ENCODE peak calls at places on chromosomes 7 and 10, in six cellular contexts. One of them, this sample, is unnamed.

GRCh38 chr10:33460461-33461294 is 126.2 kb upstream of the NRP1 start:
- DNase-seq in AG04450: no peak
- DNase-seq in colonic mucosa: peak
- DNase-seq in epithelial cell of esophagus: no peak
- DNase-seq in endothelial cell of umbilical vein: no peak
- DNase-seq in NB4: no peak
- DNase-seq in this sample: no peak

GRCh38 chr7:35250941-35251340 is 3.0 kb downstream of the TBX20 start:
- DNase-seq in AG04450: no peak
- DNase-seq in colonic mucosa: no peak
- DNase-seq in epithelial cell of esophagus: no peak
- DNase-seq in endothelial cell of umbilical vein: no peak
- DNase-seq in NB4: no peak
- DNase-seq in this sample: no peak

GRCh38 chr10:130136214-130137076 is at the start of gene GLRX3:
- DNase-seq in AG04450: no peak
- DNase-seq in colonic mucosa: peak
- DNase-seq in epithelial cell of esophagus: peak
- DNase-seq in endothelial cell of umbilical vein: peak
- DNase-seq in NB4: peak
- DNase-seq in this sample: peak

GRCh38 chr7:36297364-36298009 is 92.2 kb upstream of the ANLN start:
- DNase-seq in AG04450: no peak
- DNase-seq in colonic mucosa: no peak
- DNase-seq in epithelial cell of esophagus: no peak
- DNase-seq in endothelial cell of umbilical vein: no peak
- DNase-seq in NB4: no peak
- DNase-seq in this sample: no peak

GRCh38 chr7:150314639-150315239 is 8.4 kb upstream of the LRRC61 start:
- DNase-seq in AG04450: no peak
- DNase-seq in colonic mucosa: no peak
- DNase-seq in epithelial cell of esophagus: no peak
- DNase-seq in endothelial cell of umbilical vein: no peak
- DNase-seq in NB4: no peak
- DNase-seq in this sample: no peak

GRCh38 chr7:47370461-47371042 is 211.4 kb downstream of the TNS3 start:
- DNase-seq in AG04450: no peak
- DNase-seq in colonic mucosa: no peak
- DNase-seq in epithelial cell of esophagus: peak
- DNase-seq in endothelial cell of umbilical vein: no peak
- DNase-seq in NB4: no peak
- DNase-seq in this sample: no peak

GRCh38 chr10:102718220-102718619 is 3.8 kb downstream of the SFXN2 start:
- DNase-seq in AG04450: no peak
- DNase-seq in colonic mucosa: no peak
- DNase-seq in epithelial cell of esophagus: peak
- DNase-seq in endothelial cell of umbilical vein: peak
- DNase-seq in NB4: peak
- DNase-seq in this sample: no peak

GRCh38 chr7:130152270-130153141 is 52.7 kb downstream of the TMEM209 start:
- DNase-seq in AG04450: no peak
- DNase-seq in colonic mucosa: no peak
- DNase-seq in epithelial cell of esophagus: no peak
- DNase-seq in endothelial cell of umbilical vein: no peak
- DNase-seq in NB4: peak
- DNase-seq in this sample: no peak

GRCh38 chr7:10908600-10908999 is 65.1 kb upstream of the PHF14 start:
- DNase-seq in AG04450: no peak
- DNase-seq in colonic mucosa: no peak
- DNase-seq in epithelial cell of esophagus: no peak
- DNase-seq in endothelial cell of umbilical vein: no peak
- DNase-seq in NB4: no peak
- DNase-seq in this sample: no peak

GRCh38 chr7:18241543-18242231 is 214.0 kb upstream of the PRPS1L1 start:
- DNase-seq in AG04450: no peak
- DNase-seq in colonic mucosa: no peak
- DNase-seq in epithelial cell of esophagus: peak
- DNase-seq in endothelial cell of umbilical vein: no peak
- DNase-seq in NB4: no peak
- DNase-seq in this sample: no peak

GRCh38 chr7:657565-658119 is 68.9 kb upstream of the DNAAF5 start:
- DNase-seq in AG04450: no peak
- DNase-seq in colonic mucosa: no peak
- DNase-seq in epithelial cell of esophagus: no peak
- DNase-seq in endothelial cell of umbilical vein: no peak
- DNase-seq in NB4: peak
- DNase-seq in this sample: no peak

GRCh38 chr10:102335184-102335583 is 60.3 kb upstream of the NFKB2 start:
- DNase-seq in AG04450: no peak
- DNase-seq in colonic mucosa: no peak
- DNase-seq in epithelial cell of esophagus: no peak
- DNase-seq in endothelial cell of umbilical vein: no peak
- DNase-seq in NB4: no peak
- DNase-seq in this sample: peak

GRCh38 chr10:7763929-7764328 is 23.9 kb downstream of the KIN start:
- DNase-seq in AG04450: no peak
- DNase-seq in colonic mucosa: no peak
- DNase-seq in epithelial cell of esophagus: no peak
- DNase-seq in endothelial cell of umbilical vein: peak
- DNase-seq in NB4: no peak
- DNase-seq in this sample: no peak

GRCh38 chr7:12436896-12437535 is 33.4 kb upstream of the VWDE start:
- DNase-seq in AG04450: no peak
- DNase-seq in colonic mucosa: no peak
- DNase-seq in epithelial cell of esophagus: peak
- DNase-seq in endothelial cell of umbilical vein: no peak
- DNase-seq in NB4: peak
- DNase-seq in this sample: no peak

GRCh38 chr10:126504051-126504760 is 115.9 kb upstream of the ADAM12 start:
- DNase-seq in AG04450: peak
- DNase-seq in colonic mucosa: peak
- DNase-seq in epithelial cell of esophagus: peak
- DNase-seq in endothelial cell of umbilical vein: peak
- DNase-seq in NB4: peak
- DNase-seq in this sample: peak

GRCh38 chr7:143934526-143935340 is at the start of gene OR2F2:
- DNase-seq in AG04450: peak
- DNase-seq in colonic mucosa: no peak
- DNase-seq in epithelial cell of esophagus: no peak
- DNase-seq in endothelial cell of umbilical vein: no peak
- DNase-seq in NB4: no peak
- DNase-seq in this sample: no peak

GRCh38 chr10:52410916-52411315 is 96.8 kb downstream of the DKK1 start:
- DNase-seq in AG04450: no peak
- DNase-seq in colonic mucosa: no peak
- DNase-seq in epithelial cell of esophagus: no peak
- DNase-seq in endothelial cell of umbilical vein: no peak
- DNase-seq in NB4: no peak
- DNase-seq in this sample: no peak

GRCh38 chr7:127997226-127997922 is 33.9 kb downstream of the LRRC4 start:
- DNase-seq in AG04450: peak
- DNase-seq in colonic mucosa: no peak
- DNase-seq in epithelial cell of esophagus: no peak
- DNase-seq in endothelial cell of umbilical vein: no peak
- DNase-seq in NB4: no peak
- DNase-seq in this sample: no peak

GRCh38 chr7:20574784-20575757 is 40.4 kb upstream of the ABCB5 start:
- DNase-seq in AG04450: no peak
- DNase-seq in colonic mucosa: no peak
- DNase-seq in epithelial cell of esophagus: no peak
- DNase-seq in endothelial cell of umbilical vein: no peak
- DNase-seq in NB4: no peak
- DNase-seq in this sample: no peak

GRCh38 chr10:24622781-24623301 is 100.8 kb downstream of the ARHGAP21 start:
- DNase-seq in AG04450: no peak
- DNase-seq in colonic mucosa: no peak
- DNase-seq in epithelial cell of esophagus: no peak
- DNase-seq in endothelial cell of umbilical vein: no peak
- DNase-seq in NB4: no peak
- DNase-seq in this sample: no peak

GRCh38 chr7:27723086-27723485 is 16.9 kb upstream of the TAX1BP1 start:
- DNase-seq in AG04450: no peak
- DNase-seq in colonic mucosa: no peak
- DNase-seq in epithelial cell of esophagus: peak
- DNase-seq in endothelial cell of umbilical vein: peak
- DNase-seq in NB4: peak
- DNase-seq in this sample: peak
- TF ChIP-seq CTCF in AG04450: no peak
- TF ChIP-seq CTCF in colonic mucosa: no peak
- TF ChIP-seq CTCF in epithelial cell of esophagus: peak
- TF ChIP-seq CTCF in endothelial cell of umbilical vein: peak
- TF ChIP-seq CTCF in NB4: peak
- TF ChIP-seq CTCF in this sample: no peak

GRCh38 chr7:6718124-6718523 is 11.4 kb upstream of the ZNF12 start:
- DNase-seq in AG04450: no peak
- DNase-seq in colonic mucosa: no peak
- DNase-seq in epithelial cell of esophagus: no peak
- DNase-seq in endothelial cell of umbilical vein: no peak
- DNase-seq in NB4: peak
- DNase-seq in this sample: no peak
- TF ChIP-seq CTCF in AG04450: no peak
- TF ChIP-seq CTCF in colonic mucosa: no peak
- TF ChIP-seq CTCF in epithelial cell of esophagus: no peak
- TF ChIP-seq CTCF in endothelial cell of umbilical vein: no peak
- TF ChIP-seq CTCF in NB4: peak
- TF ChIP-seq CTCF in this sample: no peak

GRCh38 chr7:73669858-73670385 is 2.3 kb downstream of the VPS37D start:
- DNase-seq in AG04450: no peak
- DNase-seq in colonic mucosa: no peak
- DNase-seq in epithelial cell of esophagus: no peak
- DNase-seq in endothelial cell of umbilical vein: no peak
- DNase-seq in NB4: no peak
- DNase-seq in this sample: no peak

GRCh38 chr7:73669316-73669715 is 1.7 kb downstream of the VPS37D start:
- DNase-seq in AG04450: no peak
- DNase-seq in colonic mucosa: no peak
- DNase-seq in epithelial cell of esophagus: no peak
- DNase-seq in endothelial cell of umbilical vein: no peak
- DNase-seq in NB4: no peak
- DNase-seq in this sample: no peak

GRCh38 chr7:73671317-73671651 is 3.7 kb downstream of the VPS37D start:
- DNase-seq in AG04450: no peak
- DNase-seq in colonic mucosa: no peak
- DNase-seq in epithelial cell of esophagus: no peak
- DNase-seq in endothelial cell of umbilical vein: no peak
- DNase-seq in NB4: no peak
- DNase-seq in this sample: no peak

GRCh38 chr7:73667344-73668102 is at the start of gene VPS37D:
- DNase-seq in AG04450: peak
- DNase-seq in colonic mucosa: peak
- DNase-seq in epithelial cell of esophagus: peak
- DNase-seq in endothelial cell of umbilical vein: peak
- DNase-seq in NB4: peak
- DNase-seq in this sample: peak

GRCh38 chr7:73668103-73668937 is 689 bp downstream of the VPS37D start:
- DNase-seq in AG04450: no peak
- DNase-seq in colonic mucosa: no peak
- DNase-seq in epithelial cell of esophagus: no peak
- DNase-seq in endothelial cell of umbilical vein: peak
- DNase-seq in NB4: no peak
- DNase-seq in this sample: no peak
- TF ChIP-seq CTCF in AG04450: no peak
- TF ChIP-seq CTCF in colonic mucosa: no peak
- TF ChIP-seq CTCF in epithelial cell of esophagus: no peak
- TF ChIP-seq CTCF in endothelial cell of umbilical vein: no peak
- TF ChIP-seq CTCF in NB4: no peak
- TF ChIP-seq CTCF in this sample: no peak

DNA sequence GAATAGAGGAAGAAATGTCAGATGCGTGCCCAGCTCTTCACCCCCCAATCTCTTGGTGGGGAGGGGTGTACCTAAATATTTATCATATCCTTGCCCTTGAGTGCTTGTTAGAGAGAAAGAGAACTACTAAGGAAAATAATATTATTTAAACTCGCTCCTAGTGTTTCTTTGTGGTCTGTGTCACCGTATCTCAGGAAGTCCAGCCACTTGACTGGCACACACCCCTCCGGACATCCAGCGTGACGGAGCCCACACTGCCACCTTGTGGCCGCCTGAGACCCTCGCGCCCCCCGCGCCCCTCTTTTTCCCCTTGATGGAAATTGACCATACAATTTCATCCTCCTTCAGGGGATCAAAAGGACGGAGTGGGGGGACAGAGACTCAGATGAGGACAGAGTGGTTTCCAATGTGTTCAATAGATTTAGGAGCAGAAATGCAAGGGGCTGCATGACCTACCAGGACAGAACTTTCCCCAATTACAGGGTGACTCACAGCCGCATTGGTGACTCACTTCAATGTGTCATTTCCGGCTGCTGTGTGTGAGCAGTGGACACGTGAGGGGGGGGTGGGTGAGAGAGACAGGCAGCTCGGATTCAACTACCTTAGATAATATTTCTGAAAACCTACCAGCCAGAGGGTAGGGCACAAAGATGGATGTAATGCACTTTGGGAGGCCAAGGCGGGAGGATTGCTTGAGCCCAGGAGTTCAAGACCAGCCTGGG is 11.4 kb downstream of the SERPINE1 start:
- DNase-seq in AG04450: peak
- DNase-seq in colonic mucosa: peak
- DNase-seq in epithelial cell of esophagus: peak
- DNase-seq in endothelial cell of umbilical vein: peak
- DNase-seq in NB4: peak
- DNase-seq in this sample: peak
- TF ChIP-seq CTCF in AG04450: peak
- TF ChIP-seq CTCF in colonic mucosa: peak
- TF ChIP-seq CTCF in epithelial cell of esophagus: peak
- TF ChIP-seq CTCF in endothelial cell of umbilical vein: peak
- TF ChIP-seq CTCF in NB4: peak
- TF ChIP-seq CTCF in this sample: peak

GRCh38 chr7:7117935-7118586 is 64.3 kb upstream of the C1GALT1 start:
- DNase-seq in AG04450: no peak
- DNase-seq in colonic mucosa: no peak
- DNase-seq in epithelial cell of esophagus: no peak
- DNase-seq in endothelial cell of umbilical vein: no peak
- DNase-seq in NB4: no peak
- DNase-seq in this sample: no peak
- TF ChIP-seq CTCF in AG04450: no peak
- TF ChIP-seq CTCF in colonic mucosa: no peak
- TF ChIP-seq CTCF in epithelial cell of esophagus: no peak
- TF ChIP-seq CTCF in endothelial cell of umbilical vein: no peak
- TF ChIP-seq CTCF in NB4: no peak
- TF ChIP-seq CTCF in this sample: no peak

GRCh38 chr10:86329896-86330680 is 36.5 kb downstream of the GRID1 start:
- DNase-seq in AG04450: no peak
- DNase-seq in colonic mucosa: no peak
- DNase-seq in epithelial cell of esophagus: no peak
- DNase-seq in endothelial cell of umbilical vein: no peak
- DNase-seq in NB4: no peak
- DNase-seq in this sample: no peak

GRCh38 chr10:86333813-86334514 is 32.6 kb downstream of the GRID1 start:
- DNase-seq in AG04450: no peak
- DNase-seq in colonic mucosa: no peak
- DNase-seq in epithelial cell of esophagus: peak
- DNase-seq in endothelial cell of umbilical vein: no peak
- DNase-seq in NB4: no peak
- DNase-seq in this sample: no peak

GRCh38 chr10:86331861-86332260 is 34.7 kb downstream of the GRID1 start:
- DNase-seq in AG04450: no peak
- DNase-seq in colonic mucosa: no peak
- DNase-seq in epithelial cell of esophagus: no peak
- DNase-seq in endothelial cell of umbilical vein: no peak
- DNase-seq in NB4: no peak
- DNase-seq in this sample: no peak

GRCh38 chr10:86329093-86329710 is 37.4 kb downstream of the GRID1 start:
- DNase-seq in AG04450: no peak
- DNase-seq in colonic mucosa: no peak
- DNase-seq in epithelial cell of esophagus: no peak
- DNase-seq in endothelial cell of umbilical vein: no peak
- DNase-seq in NB4: no peak
- DNase-seq in this sample: no peak

GRCh38 chr10:86330778-86331763 is 35.5 kb downstream of the GRID1 start:
- DNase-seq in AG04450: no peak
- DNase-seq in colonic mucosa: no peak
- DNase-seq in epithelial cell of esophagus: no peak
- DNase-seq in endothelial cell of umbilical vein: no peak
- DNase-seq in NB4: no peak
- DNase-seq in this sample: no peak
- TF ChIP-seq CTCF in AG04450: no peak
- TF ChIP-seq CTCF in colonic mucosa: no peak
- TF ChIP-seq CTCF in epithelial cell of esophagus: no peak
- TF ChIP-seq CTCF in endothelial cell of umbilical vein: no peak
- TF ChIP-seq CTCF in NB4: peak
- TF ChIP-seq CTCF in this sample: no peak

This sample was measured in esophagus muscularis mucosa.